ENCODE peak calls at places on chromosomes 2 and 18, in five cellular contexts. D, M, K, G and X are unnamed samples.

GRCh38 chr2:9799729-9800632 is 43.3 kb upstream of the TAF1B start:
- DNase-seq in D (peak; percentile 52), G (peak; percentile 76), K (peak; percentile 95), M (peak; percentile 72), X (peak; percentile 66)

GRCh38 chr2:147420947-147421346 is 423.9 kb upstream of the ACVR2A start:
- DNase-seq in K (no peak), D (no peak), M (no peak), G (no peak), X (no peak)

GRCh38 chr2:186697536-186697935 is 3.7 kb downstream of the FAM171B start:
- DNase-seq in D (no peak), K (no peak), M (no peak), G (no peak), X (no peak)

GRCh38 chr2:237321746-237322145 is 92.2 kb downstream of the COL6A3 start:
- DNase-seq in M (no peak), G (no peak), D (no peak), K (no peak), X (no peak)

GRCh38 chr2:76009484-76009883 is 298.8 kb upstream of the GCFC2 start:
- DNase-seq in K (no peak), D (no peak), M (no peak), G (no peak), X (no peak)

GRCh38 chr2:160719116-160719515 is 225.5 kb upstream of the RBMS1 start:
- DNase-seq in M (peak; percentile 76), G (no peak), K (no peak), D (no peak), X (peak; percentile 65)

GRCh38 chr2:19504400-19505198 is 146.2 kb upstream of the OSR1 start:
- DNase-seq in D (no peak), K (peak; percentile 39), G (no peak), M (no peak), X (no peak)

GRCh38 chr2:133753665-133754064 is 185.4 kb upstream of the NCKAP5 start:
- DNase-seq in K (no peak), M (no peak), G (no peak), D (no peak), X (no peak)

GRCh38 chr2:31125918-31126695 is 12.1 kb downstream of the GALNT14 start:
- DNase-seq in M (peak; percentile 20), D (no peak), K (no peak), G (no peak), X (no peak)

GRCh38 chr2:186995092-186995491 is 146.1 kb upstream of the ZSWIM2 start:
- DNase-seq in M (no peak), D (peak; percentile 10), G (no peak), K (no peak), X (peak; percentile 22)

GRCh38 chr2:28206786-28207185 is 185.9 kb upstream of the FOSL2 start:
- DNase-seq in D (no peak), G (no peak), M (no peak), K (no peak), X (no peak)

GRCh38 chr2:178829299-178829698 is 22.1 kb upstream of the TTN start:
- DNase-seq in D (no peak), G (no peak), M (no peak), K (no peak), X (no peak)

GRCh38 chr18:5103286-5103685 is 93.8 kb downstream of the AKAIN1 start:
- DNase-seq in K (no peak), M (no peak), D (no peak), G (no peak), X (no peak)

GRCh38 chr2:134411279-134411827 is 157.5 kb downstream of the MGAT5 start:
- DNase-seq in G (no peak), M (no peak), K (no peak), D (no peak), X (no peak)

GRCh38 chr2:229566380-229566779 is 148.0 kb downstream of the DNER start:
- DNase-seq in G (no peak), K (no peak), D (no peak), M (no peak), X (no peak)

GRCh38 chr2:190978389-190979053 is 35.5 kb downstream of the STAT1 start:
- DNase-seq in K (no peak), D (peak; percentile 35), G (no peak), M (peak; percentile 85), X (peak; percentile 46)